ENCODE peak calls at places on chromosomes 7 and 10, in eight cellular contexts. One of them, this sample, is unnamed.

GRCh38 chr7:832292-832967 is at the start of gene SUN1:
- DNase-seq in neural progenitor cell: no peak
- DNase-seq in posterior vena cava: peak
- DNase-seq in AG09319: no peak
- DNase-seq in MM.1S: peak
- DNase-seq in stimulated activated naive CD8-positive, alpha-beta T cell treated with anti-CD3 and anti-CD28 coated beads, Interleukin-15, Interleukin-2, amounts not matched to agents 100 U/mL and 50 U/mL, for 24 hours: peak
- DNase-seq in non-pigmented ciliary epithelial cell: no peak
- DNase-seq in amniotic stem cell: peak
- DNase-seq in this sample: peak

GRCh38 chr7:7118822-7119221 is 63.5 kb upstream of the C1GALT1 start:
- DNase-seq in MM.1S: no peak
- DNase-seq in stimulated activated naive CD8-positive, alpha-beta T cell treated with anti-CD3 and anti-CD28 coated beads, Interleukin-15, Interleukin-2, amounts not matched to agents 100 U/mL and 50 U/mL, for 24 hours: no peak
- DNase-seq in non-pigmented ciliary epithelial cell: no peak
- DNase-seq in amniotic stem cell: no peak
- DNase-seq in AG09319: no peak
- DNase-seq in posterior vena cava: no peak
- DNase-seq in neural progenitor cell: no peak
- DNase-seq in this sample: no peak

GRCh38 chr10:43250925-43251663 is 15.8 kb downstream of the RASGEF1A start:
- DNase-seq in stimulated activated naive CD8-positive, alpha-beta T cell treated with anti-CD3 and anti-CD28 coated beads, Interleukin-15, Interleukin-2, amounts not matched to agents 100 U/mL and 50 U/mL, for 24 hours: peak
- DNase-seq in posterior vena cava: peak
- DNase-seq in non-pigmented ciliary epithelial cell: no peak
- DNase-seq in MM.1S: no peak
- DNase-seq in neural progenitor cell: no peak
- DNase-seq in amniotic stem cell: no peak
- DNase-seq in AG09319: no peak
- DNase-seq in this sample: peak

GRCh38 chr10:13717571-13717935 is 130.8 kb downstream of the PRPF18 start:
- DNase-seq in neural progenitor cell: no peak
- DNase-seq in AG09319: no peak
- DNase-seq in stimulated activated naive CD8-positive, alpha-beta T cell treated with anti-CD3 and anti-CD28 coated beads, Interleukin-15, Interleukin-2, amounts not matched to agents 100 U/mL and 50 U/mL, for 24 hours: no peak
- DNase-seq in posterior vena cava: no peak
- DNase-seq in amniotic stem cell: no peak
- DNase-seq in non-pigmented ciliary epithelial cell: no peak
- DNase-seq in MM.1S: no peak
- DNase-seq in this sample: no peak

GRCh38 chr7:2950578-2950977 is 93.1 kb downstream of the CARD11 start:
- DNase-seq in AG09319: no peak
- DNase-seq in posterior vena cava: no peak
- DNase-seq in amniotic stem cell: no peak
- DNase-seq in non-pigmented ciliary epithelial cell: no peak
- DNase-seq in stimulated activated naive CD8-positive, alpha-beta T cell treated with anti-CD3 and anti-CD28 coated beads, Interleukin-15, Interleukin-2, amounts not matched to agents 100 U/mL and 50 U/mL, for 24 hours: no peak
- DNase-seq in MM.1S: no peak
- DNase-seq in neural progenitor cell: no peak
- DNase-seq in this sample: no peak

GRCh38 chr10:100510533-100511308 is 8.9 kb downstream of the SEC31B start:
- DNase-seq in posterior vena cava: no peak
- DNase-seq in neural progenitor cell: no peak
- DNase-seq in AG09319: no peak
- DNase-seq in stimulated activated naive CD8-positive, alpha-beta T cell treated with anti-CD3 and anti-CD28 coated beads, Interleukin-15, Interleukin-2, amounts not matched to agents 100 U/mL and 50 U/mL, for 24 hours: peak
- DNase-seq in MM.1S: peak
- DNase-seq in non-pigmented ciliary epithelial cell: no peak
- DNase-seq in amniotic stem cell: no peak
- DNase-seq in this sample: peak

GRCh38 chr7:143381427-143382125 is 431 bp downstream of the ZYX start:
- DNase-seq in amniotic stem cell: no peak
- DNase-seq in MM.1S: no peak
- DNase-seq in posterior vena cava: peak
- DNase-seq in AG09319: peak
- DNase-seq in non-pigmented ciliary epithelial cell: no peak
- DNase-seq in stimulated activated naive CD8-positive, alpha-beta T cell treated with anti-CD3 and anti-CD28 coated beads, Interleukin-15, Interleukin-2, amounts not matched to agents 100 U/mL and 50 U/mL, for 24 hours: peak
- DNase-seq in neural progenitor cell: peak
- DNase-seq in this sample: no peak

GRCh38 chr7:126840869-126841268 is 411.9 kb downstream of the GRM8 start:
- DNase-seq in amniotic stem cell: no peak
- DNase-seq in stimulated activated naive CD8-positive, alpha-beta T cell treated with anti-CD3 and anti-CD28 coated beads, Interleukin-15, Interleukin-2, amounts not matched to agents 100 U/mL and 50 U/mL, for 24 hours: no peak
- DNase-seq in posterior vena cava: no peak
- DNase-seq in MM.1S: no peak
- DNase-seq in AG09319: no peak
- DNase-seq in neural progenitor cell: no peak
- DNase-seq in non-pigmented ciliary epithelial cell: no peak
- DNase-seq in this sample: no peak

GRCh38 chr7:113996405-113996804 is 77.6 kb upstream of the PPP1R3A start:
- DNase-seq in AG09319: no peak
- DNase-seq in posterior vena cava: no peak
- DNase-seq in MM.1S: no peak
- DNase-seq in stimulated activated naive CD8-positive, alpha-beta T cell treated with anti-CD3 and anti-CD28 coated beads, Interleukin-15, Interleukin-2, amounts not matched to agents 100 U/mL and 50 U/mL, for 24 hours: no peak
- DNase-seq in neural progenitor cell: no peak
- DNase-seq in non-pigmented ciliary epithelial cell: peak
- DNase-seq in amniotic stem cell: no peak
- DNase-seq in this sample: no peak

GRCh38 chr7:74726309-74727101 is 47.3 kb upstream of the NCF1 start:
- DNase-seq in AG09319: no peak
- DNase-seq in posterior vena cava: no peak
- DNase-seq in neural progenitor cell: no peak
- DNase-seq in stimulated activated naive CD8-positive, alpha-beta T cell treated with anti-CD3 and anti-CD28 coated beads, Interleukin-15, Interleukin-2, amounts not matched to agents 100 U/mL and 50 U/mL, for 24 hours: no peak
- DNase-seq in non-pigmented ciliary epithelial cell: no peak
- DNase-seq in amniotic stem cell: no peak
- DNase-seq in MM.1S: no peak
- DNase-seq in this sample: no peak

GRCh38 chr10:83536426-83536825 is 602.9 kb upstream of the GHITM start:
- DNase-seq in amniotic stem cell: no peak
- DNase-seq in non-pigmented ciliary epithelial cell: no peak
- DNase-seq in neural progenitor cell: no peak
- DNase-seq in MM.1S: no peak
- DNase-seq in posterior vena cava: no peak
- DNase-seq in stimulated activated naive CD8-positive, alpha-beta T cell treated with anti-CD3 and anti-CD28 coated beads, Interleukin-15, Interleukin-2, amounts not matched to agents 100 U/mL and 50 U/mL, for 24 hours: no peak
- DNase-seq in AG09319: no peak
- DNase-seq in this sample: no peak

GRCh38 chr10:133014416-133015210 is 72.2 kb upstream of the CFAP46 start:
- DNase-seq in MM.1S: no peak
- DNase-seq in AG09319: no peak
- DNase-seq in neural progenitor cell: no peak
- DNase-seq in posterior vena cava: no peak
- DNase-seq in non-pigmented ciliary epithelial cell: no peak
- DNase-seq in amniotic stem cell: no peak
- DNase-seq in stimulated activated naive CD8-positive, alpha-beta T cell treated with anti-CD3 and anti-CD28 coated beads, Interleukin-15, Interleukin-2, amounts not matched to agents 100 U/mL and 50 U/mL, for 24 hours: no peak
- DNase-seq in this sample: no peak

GRCh38 chr10:59880976-59881510 is 25.3 kb downstream of the CCDC6 start:
- DNase-seq in MM.1S: no peak
- DNase-seq in neural progenitor cell: no peak
- DNase-seq in stimulated activated naive CD8-positive, alpha-beta T cell treated with anti-CD3 and anti-CD28 coated beads, Interleukin-15, Interleukin-2, amounts not matched to agents 100 U/mL and 50 U/mL, for 24 hours: peak
- DNase-seq in AG09319: no peak
- DNase-seq in amniotic stem cell: no peak
- DNase-seq in non-pigmented ciliary epithelial cell: no peak
- DNase-seq in posterior vena cava: no peak
- DNase-seq in this sample: no peak